ENCODE peak calls at places on chromosomes 13 and 19, in six cellular contexts. One of them, this sample, is unnamed.

GRCh38 chr19:48670699-48671455 is 1.9 kb downstream of the NTN5 start:
- DNase-seq in mesothelial cell of epicardium: no peak
- DNase-seq in activated CD4-positive, alpha-beta T cell treated with anti-CD3 and anti-CD28 coated beads, Interleukin-2, amount 10 ng/mL, durations not matched to agents 7 days and 5 days: no peak
- DNase-seq in H7: peak; percentile 72
- DNase-seq in stimulated activated CD8-positive, alpha-beta memory T cell treated with anti-CD3 and anti-CD28 coated beads, Interleukin-7, amount 100 ng/mL, for 1 hour: no peak
- DNase-seq in stimulated activated naive CD4-positive, alpha-beta T cell: no peak
- DNase-seq in this sample: no peak

GRCh38 chr13:18235172-18235571 is 946.5 kb downstream of the TUBA3C start:
- DNase-seq in mesothelial cell of epicardium: no peak
- DNase-seq in activated CD4-positive, alpha-beta T cell treated with anti-CD3 and anti-CD28 coated beads, Interleukin-2, amount 10 ng/mL, durations not matched to agents 7 days and 5 days: no peak
- DNase-seq in H7: peak; percentile 33
- DNase-seq in stimulated activated CD8-positive, alpha-beta memory T cell treated with anti-CD3 and anti-CD28 coated beads, Interleukin-7, amount 100 ng/mL, for 1 hour: no peak
- DNase-seq in stimulated activated naive CD4-positive, alpha-beta T cell: no peak
- DNase-seq in this sample: no peak

GRCh38 chr19:41575998-41576397 is at the start of gene CEACAM21:
- DNase-seq in mesothelial cell of epicardium: no peak
- DNase-seq in activated CD4-positive, alpha-beta T cell treated with anti-CD3 and anti-CD28 coated beads, Interleukin-2, amount 10 ng/mL, durations not matched to agents 7 days and 5 days: peak; percentile 80
- DNase-seq in H7: no peak
- DNase-seq in stimulated activated CD8-positive, alpha-beta memory T cell treated with anti-CD3 and anti-CD28 coated beads, Interleukin-7, amount 100 ng/mL, for 1 hour: no peak
- DNase-seq in stimulated activated naive CD4-positive, alpha-beta T cell: peak; percentile 37
- DNase-seq in this sample: no peak

GRCh38 chr13:80177327-80177726 is 163.6 kb downstream of the SPRY2 start:
- DNase-seq in mesothelial cell of epicardium: no peak
- DNase-seq in activated CD4-positive, alpha-beta T cell treated with anti-CD3 and anti-CD28 coated beads, Interleukin-2, amount 10 ng/mL, durations not matched to agents 7 days and 5 days: no peak
- DNase-seq in H7: peak; percentile 12
- DNase-seq in stimulated activated CD8-positive, alpha-beta memory T cell treated with anti-CD3 and anti-CD28 coated beads, Interleukin-7, amount 100 ng/mL, for 1 hour: no peak
- DNase-seq in stimulated activated naive CD4-positive, alpha-beta T cell: no peak
- DNase-seq in this sample: no peak

GRCh38 chr13:25059166-25059565 is 36.8 kb upstream of the PABPC3 start:
- DNase-seq in mesothelial cell of epicardium: no peak
- DNase-seq in activated CD4-positive, alpha-beta T cell treated with anti-CD3 and anti-CD28 coated beads, Interleukin-2, amount 10 ng/mL, durations not matched to agents 7 days and 5 days: no peak
- DNase-seq in H7: no peak
- DNase-seq in stimulated activated CD8-positive, alpha-beta memory T cell treated with anti-CD3 and anti-CD28 coated beads, Interleukin-7, amount 100 ng/mL, for 1 hour: no peak
- DNase-seq in stimulated activated naive CD4-positive, alpha-beta T cell: no peak
- DNase-seq in this sample: no peak

GRCh38 chr19:42066075-42066754 is 3.8 kb downstream of the GRIK5 start:
- DNase-seq in mesothelial cell of epicardium: no peak
- DNase-seq in activated CD4-positive, alpha-beta T cell treated with anti-CD3 and anti-CD28 coated beads, Interleukin-2, amount 10 ng/mL, durations not matched to agents 7 days and 5 days: peak; percentile 33
- DNase-seq in H7: peak; percentile 92
- DNase-seq in stimulated activated CD8-positive, alpha-beta memory T cell treated with anti-CD3 and anti-CD28 coated beads, Interleukin-7, amount 100 ng/mL, for 1 hour: no peak
- DNase-seq in stimulated activated naive CD4-positive, alpha-beta T cell: no peak
- DNase-seq in this sample: no peak

GRCh38 chr19:51422053-51422448 is 4.6 kb upstream of the SIGLEC10 start:
- DNase-seq in mesothelial cell of epicardium: peak; percentile 87
- DNase-seq in activated CD4-positive, alpha-beta T cell treated with anti-CD3 and anti-CD28 coated beads, Interleukin-2, amount 10 ng/mL, durations not matched to agents 7 days and 5 days: peak; percentile 88
- DNase-seq in H7: peak; percentile 97
- DNase-seq in stimulated activated CD8-positive, alpha-beta memory T cell treated with anti-CD3 and anti-CD28 coated beads, Interleukin-7, amount 100 ng/mL, for 1 hour: peak; percentile 80
- DNase-seq in stimulated activated naive CD4-positive, alpha-beta T cell: peak; percentile 67
- DNase-seq in this sample: peak; percentile 77

GRCh38 chr13:52961196-52961845 is 67.3 kb upstream of the OLFM4 start:
- DNase-seq in mesothelial cell of epicardium: no peak
- DNase-seq in activated CD4-positive, alpha-beta T cell treated with anti-CD3 and anti-CD28 coated beads, Interleukin-2, amount 10 ng/mL, durations not matched to agents 7 days and 5 days: no peak
- DNase-seq in H7: no peak
- DNase-seq in stimulated activated CD8-positive, alpha-beta memory T cell treated with anti-CD3 and anti-CD28 coated beads, Interleukin-7, amount 100 ng/mL, for 1 hour: no peak
- DNase-seq in stimulated activated naive CD4-positive, alpha-beta T cell: no peak
- DNase-seq in this sample: no peak

GRCh38 chr13:85068231-85068630 is 731.0 kb downstream of the SLITRK6 start:
- DNase-seq in mesothelial cell of epicardium: no peak
- DNase-seq in activated CD4-positive, alpha-beta T cell treated with anti-CD3 and anti-CD28 coated beads, Interleukin-2, amount 10 ng/mL, durations not matched to agents 7 days and 5 days: no peak
- DNase-seq in H7: no peak
- DNase-seq in stimulated activated CD8-positive, alpha-beta memory T cell treated with anti-CD3 and anti-CD28 coated beads, Interleukin-7, amount 100 ng/mL, for 1 hour: no peak
- DNase-seq in stimulated activated naive CD4-positive, alpha-beta T cell: no peak
- DNase-seq in this sample: no peak

GRCh38 chr19:39270091-39270871 is 2.1 kb downstream of the IFNL2 start:
- DNase-seq in mesothelial cell of epicardium: no peak
- DNase-seq in activated CD4-positive, alpha-beta T cell treated with anti-CD3 and anti-CD28 coated beads, Interleukin-2, amount 10 ng/mL, durations not matched to agents 7 days and 5 days: no peak
- DNase-seq in H7: no peak
- DNase-seq in stimulated activated CD8-positive, alpha-beta memory T cell treated with anti-CD3 and anti-CD28 coated beads, Interleukin-7, amount 100 ng/mL, for 1 hour: no peak
- DNase-seq in stimulated activated naive CD4-positive, alpha-beta T cell: no peak
- DNase-seq in this sample: no peak

This sample was measured in ACHN.